ENCODE peak calls at places on chromosomes 2 and 18, in six cellular contexts. N, P, I, Z, T and W are unnamed samples.

GRCh38 chr2:159199236-159199635 is 87.3 kb downstream of the WDSUB1 start:
- DNase-seq in N (no peak), P (no peak), I (no peak), Z (no peak), T (no peak), W (no peak)

GRCh38 chr2:159046966-159047365 is 78.5 kb downstream of the TANC1 start:
- DNase-seq in N (peak; percentile 59), P (no peak), I (no peak), Z (no peak), T (no peak), W (no peak)

GRCh38 chr2:54725343-54726099 is 2.1 kb downstream of the EML6 start:
- DNase-seq in N (no peak), P (no peak), I (no peak), Z (no peak), T (no peak), W (peak; percentile 4)

GRCh38 chr2:234958311-234958710 is 6.5 kb downstream of the SH3BP4 start:
- DNase-seq in N (no peak), P (no peak), I (no peak), Z (no peak), T (no peak), W (no peak)

GRCh38 chr2:223619486-223620129 is 17.4 kb upstream of the SCG2 start:
- DNase-seq in N (no peak), P (no peak), I (peak; percentile 64), Z (no peak), T (no peak), W (no peak)

GRCh38 chr2:43340066-43340465 is 113.7 kb upstream of the ZFP36L2 start:
- DNase-seq in N (peak; percentile 78), P (no peak), I (no peak), Z (no peak), T (no peak), W (no peak)

GRCh38 chr18:59150236-59150635 is 10.6 kb downstream of the SEC11C start:
- DNase-seq in N (no peak), P (no peak), I (no peak), Z (no peak), T (no peak), W (no peak)

GRCh38 chr2:58497189-58497588 is 256.1 kb upstream of the FANCL start:
- DNase-seq in N (no peak), P (no peak), I (no peak), Z (no peak), T (no peak), W (no peak)

GRCh38 chr2:45330617-45331016 is 280.4 kb downstream of the SRBD1 start:
- DNase-seq in N (peak; percentile 37), P (no peak), I (no peak), Z (no peak), T (no peak), W (no peak)

GRCh38 chr2:48851161-48851560 is 95.6 kb upstream of the LHCGR start:
- DNase-seq in N (peak; percentile 62), P (no peak), I (no peak), Z (no peak), T (no peak), W (no peak)

GRCh38 chr2:240569523-240569997 is 1.3 kb downstream of the RNPEPL1 start:
- DNase-seq in N (no peak), P (no peak), I (no peak), Z (no peak), T (no peak), W (no peak)

GRCh38 chr2:121977326-121977725 is 221.9 kb downstream of the TSN start:
- DNase-seq in N (no peak), P (no peak), I (no peak), Z (no peak), T (no peak), W (no peak)

GRCh38 chr2:105880637-105881036 is 135.9 kb downstream of the NCK2 start:
- DNase-seq in N (no peak), P (no peak), I (no peak), Z (no peak), T (no peak), W (no peak)

GRCh38 chr2:58665156-58665553 is 424.0 kb upstream of the FANCL start:
- DNase-seq in N (no peak), P (no peak), I (no peak), Z (no peak), T (no peak), W (no peak)

GRCh38 chr2:11123001-11123809 is 32.1 kb upstream of the SLC66A3 start:
- DNase-seq in N (no peak), P (no peak), I (no peak), Z (no peak), T (no peak), W (no peak)

GRCh38 chr2:172613035-172613434 is 57.1 kb downstream of the PDK1 start:
- DNase-seq in N (peak; percentile 48), P (no peak), I (peak; percentile 55), Z (peak; percentile 25), T (no peak), W (no peak)

GRCh38 chr18:27400001-27400400 is 214.9 kb upstream of the CHST9 start:
- DNase-seq in N (no peak), P (no peak), I (peak; percentile 34), Z (no peak), T (no peak), W (peak; percentile 29)

GRCh38 chr2:134917958-134918517 is 584 bp upstream of the CCNT2 start:
- DNase-seq in N (no peak), P (no peak), I (no peak), Z (no peak), T (no peak), W (peak; percentile 82)
- TF ChIP-seq CTCF in N (peak; percentile 27), P (no peak), I (peak; percentile 31), Z (peak; percentile 15), T (peak; percentile 56), W (no peak)

GRCh38 chr2:109313343-109313742 is 184.3 kb downstream of the SH3RF3 start:
- DNase-seq in N (no peak), P (no peak), I (no peak), Z (no peak), T (no peak), W (no peak)
- TF ChIP-seq CTCF in N (no peak), P (no peak), I (no peak), Z (no peak), T (no peak), W (no peak)

DNA sequence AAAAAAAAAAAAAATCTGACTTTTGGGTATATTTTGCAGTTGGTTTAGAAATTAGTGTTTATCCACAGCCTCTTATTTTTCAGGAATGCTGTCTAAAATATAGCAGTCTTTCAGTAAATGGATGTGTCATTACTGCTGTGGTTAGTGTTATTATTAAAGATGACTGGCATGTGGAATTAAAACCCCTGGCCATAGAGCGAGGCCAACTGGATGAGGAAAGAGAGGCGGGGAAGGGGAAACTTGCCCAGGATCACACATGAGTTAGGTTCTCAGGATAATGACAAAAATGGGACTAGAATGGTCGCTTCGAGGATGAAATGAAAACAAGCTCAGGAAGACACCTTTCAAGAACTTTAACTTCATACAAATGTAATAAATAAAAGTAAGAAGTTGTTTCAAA is 57.4 kb upstream of the APCDD1 start:
- DNase-seq in N (no peak), P (no peak), I (no peak), Z (no peak), T (no peak), W (no peak)
- TF ChIP-seq CTCF in N (no peak), P (no peak), I (no peak), Z (no peak), T (no peak), W (no peak)

GRCh38 chr2:238558456-238559099 is 131.9 kb downstream of the ASB1 start:
- DNase-seq in N (no peak), P (no peak), I (no peak), Z (peak; percentile 26), T (no peak), W (no peak)
- TF ChIP-seq CTCF in N (no peak), P (no peak), I (no peak), Z (no peak), T (no peak), W (no peak)

GRCh38 chr2:38038682-38039081 is 37.3 kb downstream of the CYP1B1 start:
- DNase-seq in N (no peak), P (no peak), I (no peak), Z (no peak), T (no peak), W (no peak)

GRCh38 chr2:38039511-38039910 is 36.4 kb downstream of the CYP1B1 start:
- DNase-seq in N (no peak), P (no peak), I (no peak), Z (no peak), T (no peak), W (no peak)

GRCh38 chr2:38039111-38039510 is 36.8 kb downstream of the CYP1B1 start:
- DNase-seq in N (peak; percentile 19), P (no peak), I (no peak), Z (no peak), T (no peak), W (no peak)

GRCh38 chr2:38037325-38037724 is 38.6 kb downstream of the CYP1B1 start:
- DNase-seq in N (no peak), P (no peak), I (no peak), Z (no peak), T (no peak), W (no peak)

GRCh38 chr2:38037757-38038615 is 38.0 kb downstream of the CYP1B1 start:
- DNase-seq in N (peak; percentile 47), P (no peak), I (no peak), Z (peak; percentile 75), T (peak; percentile 39), W (peak; percentile 42)
- TF ChIP-seq CTCF in N (no peak), P (no peak), I (no peak), Z (peak; percentile 60), T (peak; percentile 56), W (no peak)

GRCh38 chr2:15860760-15861159 is 79.6 kb upstream of the MYCN start:
- DNase-seq in N (no peak), P (no peak), I (no peak), Z (no peak), T (no peak), W (no peak)
- TF ChIP-seq CTCF in N (no peak), P (no peak), I (peak; percentile 38), Z (no peak), T (no peak), W (no peak)